ENCODE peak calls at places on chromosomes 16 and 17, in four cellular contexts. N, Z, G and O are unnamed samples.

GRCh38 chr17:49338883-49339282 is 23.2 kb downstream of the ZNF652 start:
- DNase-seq in N (no peak), Z (no peak), G (no peak), O (no peak)

GRCh38 chr17:79948406-79948917 is 87.2 kb downstream of the TBC1D16 start:
- DNase-seq in N (peak), Z (no peak), G (no peak), O (no peak)

GRCh38 chr17:57744195-57745170 is 616 bp downstream of the CCDC182 start:
- DNase-seq in N (no peak), Z (no peak), G (no peak), O (no peak)

GRCh38 chr17:71548540-71549190 is 572.2 kb upstream of the SOX9 start:
- DNase-seq in N (no peak), Z (no peak), G (no peak), O (no peak)

GRCh38 chr16:56742030-56742984 is 12.4 kb downstream of the NUP93 start:
- DNase-seq in N (no peak), Z (no peak), G (no peak), O (no peak)

GRCh38 chr17:50348522-50349240 is 2.8 kb downstream of the XYLT2 start:
- DNase-seq in N (peak), Z (no peak), G (peak), O (no peak)

GRCh38 chr16:46961373-46962353 is 11.8 kb downstream of the DNAJA2 start:
- DNase-seq in N (peak), Z (no peak), G (no peak), O (no peak)

GRCh38 chr17:70060415-70060814 is 14.6 kb upstream of the KCNJ16 start:
- DNase-seq in N (no peak), Z (no peak), G (no peak), O (no peak)

GRCh38 chr17:35368086-35368824 is 5.2 kb downstream of the SLFN11 start:
- DNase-seq in N (no peak), Z (no peak), G (peak), O (no peak)

GRCh38 chr17:83004791-83005380 is 74.5 kb upstream of the METRNL start:
- DNase-seq in N (no peak), Z (no peak), G (no peak), O (no peak)

GRCh38 chr17:5405400-5405799 is 14.1 kb downstream of the NUP88 start:
- DNase-seq in N (no peak), Z (no peak), G (no peak), O (no peak)

GRCh38 chr16:51326131-51326856 is 175.2 kb upstream of the SALL1 start:
- DNase-seq in N (no peak), Z (no peak), G (no peak), O (no peak)

GRCh38 chr16:31265329-31266245 is 5.8 kb downstream of the ITGAM start:
- DNase-seq in N (peak), Z (no peak), G (peak), O (no peak)

GRCh38 chr16:75660726-75661302 is 13.2 kb downstream of the TERF2IP start:
- DNase-seq in N (no peak), Z (no peak), G (no peak), O (no peak)

GRCh38 chr16:10984509-10984908 is 40.1 kb downstream of the CLEC16A start:
- DNase-seq in N (no peak), Z (no peak), G (no peak), O (no peak)

GRCh38 chr16:51276335-51276734 is 125.3 kb upstream of the SALL1 start:
- DNase-seq in N (no peak), Z (no peak), G (no peak), O (no peak)

GRCh38 chr16:77955127-77955526 is 67.2 kb upstream of the CLEC3A start:
- DNase-seq in N (no peak), Z (no peak), G (no peak), O (no peak)

GRCh38 chr16:1140582-1140981 is 12.3 kb upstream of the CACNA1H start:
- DNase-seq in N (no peak), Z (no peak), G (no peak), O (peak)

GRCh38 chr17:31562447-31562846 is 171.0 kb downstream of the RAB11FIP4 start:
- DNase-seq in N (no peak), Z (no peak), G (no peak), O (no peak)

GRCh38 chr17:62703776-62704380 is 76.4 kb downstream of the MRC2 start:
- DNase-seq in N (peak), Z (peak), G (peak), O (peak)

GRCh38 chr17:5536831-5537230 is 47.5 kb downstream of the NLRP1 start:
- DNase-seq in N (no peak), Z (no peak), G (no peak), O (no peak)

GRCh38 chr16:4404967-4405696 is 11.3 kb downstream of the CORO7 start:
- DNase-seq in N (no peak), Z (no peak), G (peak), O (no peak)

GRCh38 chr17:49972486-49973270 is 3.7 kb downstream of the DLX4 start:
- DNase-seq in N (no peak), Z (no peak), G (peak), O (no peak)

GRCh38 chr16:679808-680624 is at the start of gene STUB1:
- DNase-seq in N (peak), Z (peak), G (peak), O (peak)

GRCh38 chr16:74865922-74866598 is 91.4 kb upstream of the FA2H start:
- DNase-seq in N (no peak), Z (peak), G (peak), O (no peak)

GRCh38 chr16:88713054-88713453 is 6.8 kb downstream of the CTU2 start:
- DNase-seq in N (no peak), Z (no peak), G (no peak), O (no peak)

GRCh38 chr17:38885044-38885727 is 15.3 kb downstream of the LASP1 start:
- DNase-seq in N (no peak), Z (no peak), G (peak), O (no peak)

GRCh38 chr17:41919165-41919817 is 540 bp upstream of the ACLY start:
- DNase-seq in N (no peak), Z (no peak), G (peak), O (no peak)

GRCh38 chr17:15882058-15882720 is 62.7 kb upstream of the ADORA2B start:
- DNase-seq in N (no peak), Z (no peak), G (peak), O (peak)

GRCh38 chr16:67873435-67874146 is 739 bp downstream of the EDC4 start:
- DNase-seq in N (no peak), Z (peak), G (no peak), O (no peak)

GRCh38 chr17:35315971-35316370 is 57.5 kb downstream of the SLFN11 start:
- DNase-seq in N (no peak), Z (no peak), G (no peak), O (no peak)

GRCh38 chr16:1781758-1782407 is 488 bp downstream of the SPSB3 start:
- DNase-seq in N (no peak), Z (no peak), G (no peak), O (peak)

GRCh38 chr17:50596191-50597037 is 35.9 kb downstream of the CACNA1G start:
- DNase-seq in N (no peak), Z (peak), G (peak), O (peak)

GRCh38 chr17:38705803-38706624 is 941 bp downstream of the MLLT6 start:
- DNase-seq in N (peak), Z (no peak), G (peak), O (peak)

GRCh38 chr16:12500771-12501170 is 302.9 kb downstream of the CPPED1 start:
- DNase-seq in N (no peak), Z (no peak), G (no peak), O (no peak)

GRCh38 chr17:79073706-79074088 is 927 bp upstream of the ENGASE start:
- DNase-seq in N (no peak), Z (no peak), G (no peak), O (no peak)

GRCh38 chr16:84867696-84868095 is 47.9 kb downstream of the CRISPLD2 start:
- DNase-seq in N (no peak), Z (no peak), G (no peak), O (no peak)

GRCh38 chr16:57826706-57827625 is 24.7 kb upstream of the KIFC3 start:
- DNase-seq in N (no peak), Z (no peak), G (no peak), O (no peak)

DNA sequence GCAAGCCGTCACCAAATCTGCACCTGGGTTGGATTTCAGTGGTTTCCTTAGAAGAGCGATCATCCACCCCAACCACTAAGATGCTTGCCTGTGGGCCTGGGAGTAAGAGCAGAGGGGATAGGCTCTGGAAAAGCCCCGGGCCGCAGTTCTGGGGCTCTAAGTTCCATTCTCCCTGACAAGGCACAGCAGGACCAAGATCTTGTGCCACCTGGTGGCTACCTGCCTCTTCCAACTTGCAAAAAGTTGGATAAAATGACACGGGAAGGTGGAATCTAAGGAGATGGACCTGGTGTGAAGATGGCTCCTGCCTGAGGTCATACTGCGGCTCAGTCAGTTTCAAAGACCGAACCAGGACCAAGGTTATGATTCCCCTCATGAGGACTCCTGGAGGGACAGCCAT is 42.3 kb downstream of the ABCC12 start:
- DNase-seq in N (no peak), Z (no peak), G (peak), O (no peak)
- TF ChIP-seq CTCF in N (no peak), Z (peak), G (peak), O (no peak)

DNA sequence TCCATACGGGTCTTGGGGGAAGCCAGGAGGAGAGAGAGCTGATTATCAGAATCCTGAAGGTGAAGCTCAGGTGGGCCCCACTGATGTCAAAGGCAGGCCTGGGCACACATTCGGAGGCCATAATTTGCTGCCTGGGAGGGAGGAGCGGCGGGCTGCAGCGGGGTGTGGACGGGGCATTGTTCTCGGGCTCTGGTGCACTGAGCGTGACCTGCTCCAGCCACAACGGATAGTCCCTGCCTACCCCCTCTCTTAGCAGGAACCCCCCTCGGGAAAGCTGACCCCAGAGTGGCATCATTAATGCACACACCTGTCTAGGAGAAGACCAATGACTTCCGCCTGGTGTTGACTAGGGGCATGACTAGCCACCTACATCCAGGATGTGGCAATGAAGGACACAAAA is 156.0 kb downstream of the C16orf78 start:
- DNase-seq in N (no peak), Z (no peak), G (no peak), O (no peak)
- TF ChIP-seq CTCF in N (no peak), Z (no peak), G (no peak), O (no peak)

DNA sequence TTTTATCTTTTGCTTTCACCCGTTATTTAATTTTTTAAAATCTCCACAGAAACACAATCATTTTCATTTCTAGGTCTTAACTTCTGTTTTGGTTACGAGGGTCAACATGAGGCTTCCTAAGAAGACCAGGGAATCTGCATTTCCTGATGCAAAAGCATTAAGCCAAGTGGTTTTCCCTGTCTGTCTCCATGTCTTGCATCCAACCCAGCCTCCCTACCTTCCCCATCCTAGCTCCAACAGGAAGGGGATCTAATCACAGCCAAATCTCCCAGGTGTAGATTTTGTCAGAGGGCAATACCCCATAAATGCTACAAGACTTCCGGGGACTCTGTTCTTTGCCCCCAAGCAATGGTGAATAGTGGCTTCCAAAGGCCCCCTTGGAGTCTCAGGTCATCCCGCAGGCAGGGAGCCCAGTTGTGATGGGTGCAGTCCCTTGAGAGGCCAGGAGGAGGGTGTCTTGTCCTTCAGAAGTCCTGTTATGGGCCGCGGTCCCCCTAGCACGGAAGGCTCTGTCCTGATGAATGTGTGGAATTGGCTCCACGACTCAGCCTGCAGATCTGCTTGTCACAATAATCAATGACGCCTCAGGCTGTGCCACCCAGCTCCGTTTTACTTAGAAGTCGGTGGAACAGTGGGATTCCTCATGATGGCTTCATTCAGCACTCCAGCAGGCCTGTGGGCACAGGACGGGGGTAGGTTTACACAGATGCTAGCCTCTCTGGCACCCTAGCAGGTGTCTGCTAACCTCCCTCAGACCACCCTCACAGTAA is 141.1 kb downstream of the RGS9 start:
- DNase-seq in N (peak), Z (peak), G (peak), O (peak)
- TF ChIP-seq CTCF in N (peak), Z (peak), G (peak), O (peak)

GRCh38 chr17:65588194-65588808 is 26.9 kb upstream of the AXIN2 start:
- DNase-seq in N (no peak), Z (no peak), G (no peak), O (no peak)
- TF ChIP-seq CTCF in N (no peak), Z (peak), G (peak), O (no peak)

DNA sequence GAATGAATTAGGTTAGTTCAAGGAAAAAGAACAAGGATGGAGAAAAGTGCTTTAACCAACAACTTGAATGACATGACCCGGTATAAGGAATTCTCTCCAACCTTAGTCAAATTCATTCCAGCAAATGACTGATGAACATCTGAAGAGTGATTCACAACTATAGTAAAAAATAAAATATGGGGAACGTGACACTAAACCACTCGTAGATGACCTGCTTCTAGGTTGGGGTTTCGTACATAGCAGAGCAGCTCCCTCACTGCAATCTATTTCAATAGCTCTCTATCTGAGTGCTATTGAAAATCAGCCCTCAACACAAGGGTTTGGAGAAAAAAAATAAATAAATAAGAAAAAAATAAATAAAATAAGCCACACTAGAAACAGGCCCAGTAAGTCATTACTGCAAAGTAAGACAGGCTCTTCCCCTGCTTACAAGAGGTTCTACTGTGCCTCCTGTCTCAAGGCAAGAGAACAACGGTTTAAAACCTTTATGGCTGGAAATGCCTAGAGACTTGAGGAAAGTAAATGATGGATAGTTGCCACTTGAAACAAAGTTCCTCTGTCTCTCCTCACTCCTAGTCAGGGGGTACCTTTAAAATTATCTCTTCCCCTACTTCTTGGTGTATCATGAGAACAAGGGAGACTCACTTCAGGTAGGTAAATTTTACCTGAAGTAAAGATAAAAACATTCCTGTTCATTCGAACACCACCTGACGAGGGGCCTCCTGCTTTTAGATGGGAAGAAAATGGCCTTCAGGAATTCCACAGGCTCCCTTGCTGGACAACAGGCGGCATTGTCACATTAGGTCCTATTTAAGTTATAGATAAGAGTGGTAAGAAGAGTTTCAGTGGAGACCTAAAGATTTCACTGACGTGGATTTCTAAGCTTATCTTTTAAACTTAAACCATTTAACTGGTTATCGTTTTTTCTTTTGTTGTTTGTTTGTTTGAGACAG is 20.5 kb downstream of the COG7 start:
- DNase-seq in N (no peak), Z (no peak), G (no peak), O (no peak)
- TF ChIP-seq CTCF in N (no peak), Z (no peak), G (no peak), O (no peak)

GRCh38 chr17:76527430-76528111 is 9.9 kb downstream of the CYGB start:
- DNase-seq in N (no peak), Z (no peak), G (peak), O (peak)
- TF ChIP-seq CTCF in N (no peak), Z (no peak), G (peak), O (no peak)

GRCh38 chr17:75739174-75739573 is 17.9 kb downstream of the ITGB4 start:
- DNase-seq in N (no peak), Z (no peak), G (no peak), O (no peak)

GRCh38 chr17:75742337-75742736 is 21.1 kb downstream of the ITGB4 start:
- DNase-seq in N (no peak), Z (no peak), G (no peak), O (no peak)

GRCh38 chr17:75740215-75740614 is 19.0 kb downstream of the ITGB4 start:
- DNase-seq in N (no peak), Z (no peak), G (no peak), O (no peak)

GRCh38 chr17:75739801-75740200 is 18.5 kb downstream of the ITGB4 start:
- DNase-seq in N (no peak), Z (no peak), G (no peak), O (no peak)

GRCh38 chr17:75740631-75741077 is 19.4 kb downstream of the ITGB4 start:
- DNase-seq in N (no peak), Z (no peak), G (no peak), O (no peak)
- TF ChIP-seq CTCF in N (no peak), Z (no peak), G (peak), O (no peak)

GRCh38 chr17:43918026-43918389 is 10.7 kb upstream of the MPP2 start:
- DNase-seq in N (no peak), Z (no peak), G (no peak), O (no peak)

GRCh38 chr17:43915561-43915960 is 8.2 kb upstream of the MPP2 start:
- DNase-seq in N (no peak), Z (no peak), G (no peak), O (no peak)

GRCh38 chr17:43917016-43917347 is 9.6 kb upstream of the MPP2 start:
- DNase-seq in N (no peak), Z (no peak), G (no peak), O (no peak)

GRCh38 chr17:43916385-43916784 is 9.0 kb upstream of the MPP2 start:
- DNase-seq in N (no peak), Z (no peak), G (no peak), O (no peak)

DNA sequence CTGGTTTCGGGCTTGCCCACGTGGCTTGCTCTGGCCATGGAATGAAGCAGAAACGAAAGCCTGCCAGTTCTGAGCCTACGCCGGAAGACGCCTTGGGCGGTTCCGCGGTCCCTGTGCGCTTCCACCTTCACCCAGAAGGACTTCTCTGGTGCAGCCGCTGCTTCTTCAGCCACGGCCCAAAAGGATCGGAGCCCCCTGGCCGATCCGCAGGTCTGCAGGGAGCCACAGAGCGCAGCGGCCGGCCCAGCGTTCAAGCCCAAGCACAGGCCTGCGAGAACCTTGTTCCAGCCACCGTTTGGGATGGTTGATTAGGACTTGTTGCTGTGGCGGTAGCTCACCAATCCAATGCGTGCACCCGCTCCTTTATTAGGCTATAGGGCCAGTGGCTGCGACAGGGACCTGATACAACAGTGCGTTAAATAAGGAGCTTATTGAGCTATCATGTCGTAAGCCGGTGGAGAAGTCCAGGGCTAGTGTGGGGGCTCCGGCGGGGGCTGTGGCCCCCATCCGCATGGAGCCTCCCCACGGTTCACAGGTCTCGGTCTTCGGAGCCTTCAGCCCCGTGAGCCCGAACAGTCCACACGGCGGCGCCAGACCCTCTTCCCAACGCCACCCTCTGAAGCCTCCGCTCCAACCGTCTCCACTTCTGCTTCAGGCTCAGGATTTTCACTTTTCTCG is 10.2 kb upstream of the MPP2 start:
- DNase-seq in N (no peak), Z (no peak), G (peak), O (peak)
- TF ChIP-seq CTCF in N (no peak), Z (peak), G (peak), O (peak)

DNA sequence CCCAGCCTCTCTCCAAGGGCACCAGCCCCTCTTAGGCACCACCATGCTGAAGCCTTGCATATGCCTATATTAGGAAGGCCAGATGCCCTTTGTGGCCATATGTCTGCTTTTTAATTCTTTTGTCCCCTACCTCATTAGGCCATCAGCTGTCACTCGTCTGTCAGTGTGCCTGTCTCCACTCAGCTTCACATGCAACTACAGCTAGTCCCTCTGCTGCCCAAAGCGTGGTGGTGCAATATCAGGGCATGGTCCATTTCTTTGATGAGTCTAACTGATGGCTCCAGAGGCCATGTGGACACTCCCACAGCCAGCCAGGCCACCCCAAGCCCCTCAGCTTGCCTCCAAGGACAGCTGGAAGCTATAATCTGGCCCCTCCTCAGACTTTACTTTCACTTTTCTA is 36.3 kb downstream of the MYO18A start:
- DNase-seq in N (no peak), Z (peak), G (peak), O (peak)
- TF ChIP-seq CTCF in N (no peak), Z (peak), G (peak), O (peak)